ENCODE peak calls at places on chromosomes 3 and 15, in five cellular contexts. One of them, this sample, is unnamed.

GRCh38 chr15:86079491-86080266 is at the start of gene AGBL1:
- DNase-seq in fibroblast of lung: no peak
- DNase-seq in retinal pigment epithelial cell: no peak
- DNase-seq in mammary epithelial cell: no peak
- DNase-seq in IMR-90: no peak
- DNase-seq in this sample: no peak

GRCh38 chr3:164364111-164364510 is 714.2 kb downstream of the SI start:
- DNase-seq in IMR-90: no peak
- DNase-seq in mammary epithelial cell: no peak
- DNase-seq in fibroblast of lung: no peak
- DNase-seq in retinal pigment epithelial cell: no peak
- DNase-seq in this sample: no peak

GRCh38 chr15:48176097-48176496 is 2.0 kb downstream of the MYEF2 start:
- DNase-seq in retinal pigment epithelial cell: no peak
- DNase-seq in mammary epithelial cell: no peak
- DNase-seq in fibroblast of lung: peak
- DNase-seq in IMR-90: peak
- DNase-seq in this sample: no peak

GRCh38 chr3:62562017-62562416 is 188.7 kb upstream of the FEZF2 start:
- DNase-seq in retinal pigment epithelial cell: no peak
- DNase-seq in IMR-90: peak
- DNase-seq in mammary epithelial cell: no peak
- DNase-seq in fibroblast of lung: peak
- DNase-seq in this sample: peak

GRCh38 chr15:55403531-55403930 is 4.6 kb downstream of the CCPG1 start:
- DNase-seq in fibroblast of lung: peak
- DNase-seq in IMR-90: peak
- DNase-seq in retinal pigment epithelial cell: no peak
- DNase-seq in mammary epithelial cell: no peak
- DNase-seq in this sample: peak

GRCh38 chr3:3589715-3590130 is 209.5 kb upstream of the LRRN1 start:
- DNase-seq in IMR-90: no peak
- DNase-seq in retinal pigment epithelial cell: no peak
- DNase-seq in fibroblast of lung: peak
- DNase-seq in mammary epithelial cell: no peak
- DNase-seq in this sample: no peak

GRCh38 chr15:78679089-78679511 is 38.1 kb upstream of the CHRNB4 start:
- DNase-seq in mammary epithelial cell: no peak
- DNase-seq in fibroblast of lung: no peak
- DNase-seq in retinal pigment epithelial cell: no peak
- DNase-seq in IMR-90: no peak
- DNase-seq in this sample: no peak

GRCh38 chr3:53900666-53901331 is 9.1 kb upstream of the SELENOK start:
- DNase-seq in IMR-90: no peak
- DNase-seq in mammary epithelial cell: no peak
- DNase-seq in fibroblast of lung: no peak
- DNase-seq in retinal pigment epithelial cell: no peak
- DNase-seq in this sample: no peak

GRCh38 chr3:167837430-167837829 is 101.9 kb downstream of the SERPINI1 start:
- DNase-seq in retinal pigment epithelial cell: no peak
- DNase-seq in IMR-90: no peak
- DNase-seq in fibroblast of lung: no peak
- DNase-seq in mammary epithelial cell: no peak
- DNase-seq in this sample: peak

GRCh38 chr15:101562428-101563059 is 73.0 kb upstream of the PCSK6 start:
- DNase-seq in retinal pigment epithelial cell: no peak
- DNase-seq in IMR-90: no peak
- DNase-seq in mammary epithelial cell: no peak
- DNase-seq in fibroblast of lung: no peak
- DNase-seq in this sample: no peak

GRCh38 chr3:136624381-136624780 is 127.8 kb downstream of the STAG1 start:
- DNase-seq in retinal pigment epithelial cell: no peak
- DNase-seq in IMR-90: no peak
- DNase-seq in mammary epithelial cell: no peak
- DNase-seq in fibroblast of lung: no peak
- DNase-seq in this sample: no peak

GRCh38 chr3:16885588-16885903 is 791 bp downstream of the PLCL2 start:
- DNase-seq in IMR-90: no peak
- DNase-seq in retinal pigment epithelial cell: no peak
- DNase-seq in mammary epithelial cell: no peak
- DNase-seq in fibroblast of lung: no peak
- DNase-seq in this sample: no peak

GRCh38 chr3:29850641-29851040 is 569.8 kb downstream of the RBMS3 start:
- DNase-seq in mammary epithelial cell: no peak
- DNase-seq in retinal pigment epithelial cell: no peak
- DNase-seq in IMR-90: no peak
- DNase-seq in fibroblast of lung: no peak
- DNase-seq in this sample: peak

GRCh38 chr3:174409085-174409743 is 449.9 kb upstream of the NAALADL2 start:
- DNase-seq in fibroblast of lung: no peak
- DNase-seq in mammary epithelial cell: no peak
- DNase-seq in retinal pigment epithelial cell: no peak
- DNase-seq in IMR-90: no peak
- DNase-seq in this sample: no peak

GRCh38 chr15:88487176-88487795 is 19.8 kb downstream of the MRPS11 start:
- DNase-seq in mammary epithelial cell: no peak
- DNase-seq in IMR-90: no peak
- DNase-seq in fibroblast of lung: peak
- DNase-seq in retinal pigment epithelial cell: no peak
- DNase-seq in this sample: no peak

GRCh38 chr15:97077930-97078329 is 747.4 kb downstream of the NR2F2 start:
- DNase-seq in mammary epithelial cell: no peak
- DNase-seq in fibroblast of lung: no peak
- DNase-seq in IMR-90: no peak
- DNase-seq in retinal pigment epithelial cell: no peak
- DNase-seq in this sample: peak

GRCh38 chr3:78765671-78766485 is 1001.9 kb downstream of the ROBO1 start:
- DNase-seq in mammary epithelial cell: no peak
- DNase-seq in retinal pigment epithelial cell: no peak
- DNase-seq in fibroblast of lung: no peak
- DNase-seq in IMR-90: no peak
- DNase-seq in this sample: no peak

GRCh38 chr3:51403675-51404074 is 12.6 kb downstream of the RBM15B start:
- DNase-seq in fibroblast of lung: no peak
- DNase-seq in IMR-90: no peak
- DNase-seq in mammary epithelial cell: no peak
- DNase-seq in retinal pigment epithelial cell: no peak
- DNase-seq in this sample: no peak

GRCh38 chr15:57537072-57537471 is 54.6 kb upstream of the MYZAP start:
- DNase-seq in IMR-90: peak
- DNase-seq in retinal pigment epithelial cell: peak
- DNase-seq in fibroblast of lung: peak
- DNase-seq in mammary epithelial cell: no peak
- DNase-seq in this sample: peak

GRCh38 chr3:147391726-147392082 is 14.6 kb downstream of the ZIC4 start:
- DNase-seq in retinal pigment epithelial cell: no peak
- DNase-seq in fibroblast of lung: no peak
- DNase-seq in IMR-90: no peak
- DNase-seq in mammary epithelial cell: no peak
- DNase-seq in this sample: peak

GRCh38 chr3:98705212-98705611 is 57.9 kb upstream of the ST3GAL6 start:
- DNase-seq in retinal pigment epithelial cell: no peak
- DNase-seq in IMR-90: peak
- DNase-seq in fibroblast of lung: no peak
- DNase-seq in mammary epithelial cell: no peak
- DNase-seq in this sample: no peak

GRCh38 chr15:78108300-78109084 is 16.1 kb downstream of the SH2D7 start:
- DNase-seq in IMR-90: peak
- DNase-seq in mammary epithelial cell: peak
- DNase-seq in fibroblast of lung: peak
- DNase-seq in retinal pigment epithelial cell: peak
- DNase-seq in this sample: peak

GRCh38 chr3:55818485-55818884 is 331.4 kb upstream of the WNT5A start:
- DNase-seq in retinal pigment epithelial cell: no peak
- DNase-seq in IMR-90: peak
- DNase-seq in mammary epithelial cell: no peak
- DNase-seq in fibroblast of lung: no peak
- DNase-seq in this sample: peak
- TF ChIP-seq CTCF in retinal pigment epithelial cell: no peak
- TF ChIP-seq CTCF in IMR-90: no peak
- TF ChIP-seq CTCF in mammary epithelial cell: peak
- TF ChIP-seq CTCF in fibroblast of lung: no peak
- TF ChIP-seq CTCF in this sample: peak

DNA sequence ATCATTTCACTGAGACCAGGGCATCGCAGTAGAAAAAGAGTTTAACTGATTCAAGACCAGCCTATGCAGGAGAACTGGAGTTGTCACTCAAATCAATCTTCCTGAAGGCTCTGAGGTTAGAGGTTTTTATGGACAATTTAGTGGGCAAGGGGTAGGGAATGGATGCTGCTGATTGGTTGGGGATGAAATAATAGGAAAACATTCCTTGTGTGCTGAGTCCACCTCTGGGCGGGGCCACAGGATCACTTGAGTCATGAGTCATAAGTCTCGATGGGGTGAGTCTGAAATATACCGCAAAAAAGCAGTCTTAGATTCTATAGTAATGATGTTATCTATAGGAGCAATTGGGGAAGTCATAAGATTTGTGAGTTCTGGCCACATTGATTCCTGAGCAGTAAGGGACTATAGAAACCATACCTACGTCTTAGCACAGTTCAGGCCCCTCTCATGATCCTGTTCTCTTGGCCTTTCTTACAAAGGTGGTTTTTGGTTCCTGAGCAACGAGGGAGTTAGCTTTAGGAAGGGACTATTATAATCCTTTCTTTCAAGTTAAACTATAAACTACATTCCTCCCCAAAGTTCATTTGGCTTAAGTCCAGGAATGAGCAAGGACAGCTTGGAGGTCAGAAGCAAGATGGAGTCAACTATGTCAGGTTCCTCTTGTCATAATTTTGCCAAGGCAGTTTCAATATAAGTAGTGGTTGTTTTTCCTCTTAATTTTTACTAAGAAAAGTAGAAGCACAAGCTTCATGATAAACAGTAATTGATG is 2.7 kb upstream of the OPA1 start:
- DNase-seq in IMR-90: peak
- DNase-seq in retinal pigment epithelial cell: peak
- DNase-seq in mammary epithelial cell: peak
- DNase-seq in fibroblast of lung: peak
- DNase-seq in this sample: peak
- H3K4me3 ChIP-seq in IMR-90: no peak
- H3K4me3 ChIP-seq in retinal pigment epithelial cell: no peak
- H3K4me3 ChIP-seq in mammary epithelial cell: no peak
- H3K4me3 ChIP-seq in fibroblast of lung: no peak
- H3K4me3 ChIP-seq in this sample: no peak

GRCh38 chr3:40070816-40071215 is 238.7 kb upstream of the EIF1B start:
- DNase-seq in mammary epithelial cell: no peak
- DNase-seq in retinal pigment epithelial cell: no peak
- DNase-seq in fibroblast of lung: no peak
- DNase-seq in IMR-90: no peak
- DNase-seq in this sample: no peak

GRCh38 chr3:40078590-40078989 is 230.9 kb upstream of the EIF1B start:
- DNase-seq in retinal pigment epithelial cell: no peak
- DNase-seq in mammary epithelial cell: no peak
- DNase-seq in fibroblast of lung: no peak
- DNase-seq in IMR-90: no peak
- DNase-seq in this sample: no peak

GRCh38 chr3:40071683-40072238 is 237.7 kb upstream of the EIF1B start:
- DNase-seq in retinal pigment epithelial cell: no peak
- DNase-seq in mammary epithelial cell: no peak
- DNase-seq in IMR-90: no peak
- DNase-seq in fibroblast of lung: no peak
- DNase-seq in this sample: no peak

GRCh38 chr3:40068647-40069046 is 240.9 kb upstream of the EIF1B start:
- DNase-seq in retinal pigment epithelial cell: no peak
- DNase-seq in fibroblast of lung: no peak
- DNase-seq in IMR-90: no peak
- DNase-seq in mammary epithelial cell: no peak
- DNase-seq in this sample: no peak

DNA sequence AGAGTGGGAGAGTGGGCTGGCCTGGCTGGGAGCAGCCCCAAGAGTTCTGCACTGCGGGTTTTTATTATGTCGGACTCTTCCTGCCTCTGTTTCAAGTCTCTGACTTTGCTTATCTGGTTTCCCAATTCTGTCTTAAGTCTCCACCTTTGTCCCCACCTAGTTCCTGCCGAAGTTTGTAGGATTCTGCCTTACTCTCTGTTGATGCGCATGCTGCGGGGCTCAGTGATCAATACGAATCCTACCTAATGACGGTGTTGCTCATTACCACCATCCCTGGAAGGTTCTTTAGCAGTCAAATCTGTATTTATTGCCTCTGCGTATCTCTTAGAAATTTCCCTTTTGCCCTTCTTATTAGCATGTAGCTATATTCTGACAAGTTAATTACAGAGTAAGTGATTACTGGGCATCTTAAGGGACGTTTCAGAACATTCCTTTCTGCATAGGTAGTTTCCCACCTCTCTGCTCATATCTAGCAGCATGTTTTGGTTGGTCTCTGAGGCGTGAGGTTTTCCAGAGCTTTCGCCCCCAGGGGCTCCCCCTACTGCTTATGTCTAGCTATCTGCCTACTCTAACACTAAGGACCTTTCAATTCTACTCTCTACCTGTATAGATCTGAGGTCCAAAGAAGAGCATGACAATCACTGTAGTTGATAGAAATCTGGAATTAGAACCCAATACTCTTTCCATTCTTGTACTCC is 236.0 kb upstream of the EIF1B start:
- DNase-seq in fibroblast of lung: no peak
- DNase-seq in IMR-90: no peak
- DNase-seq in retinal pigment epithelial cell: no peak
- DNase-seq in mammary epithelial cell: no peak
- DNase-seq in this sample: no peak
- TF ChIP-seq CTCF in fibroblast of lung: no peak
- TF ChIP-seq CTCF in IMR-90: no peak
- TF ChIP-seq CTCF in retinal pigment epithelial cell: peak
- TF ChIP-seq CTCF in mammary epithelial cell: no peak
- TF ChIP-seq CTCF in this sample: no peak

GRCh38 chr3:45313743-45314403 is 74.5 kb upstream of the LARS2 start:
- DNase-seq in mammary epithelial cell: no peak
- DNase-seq in fibroblast of lung: no peak
- DNase-seq in retinal pigment epithelial cell: no peak
- DNase-seq in IMR-90: no peak
- DNase-seq in this sample: no peak

GRCh38 chr3:45312836-45313493 is 75.4 kb upstream of the LARS2 start:
- DNase-seq in fibroblast of lung: peak
- DNase-seq in IMR-90: no peak
- DNase-seq in mammary epithelial cell: no peak
- DNase-seq in retinal pigment epithelial cell: no peak
- DNase-seq in this sample: no peak

GRCh38 chr3:45311953-45312795 is 76.2 kb upstream of the LARS2 start:
- DNase-seq in fibroblast of lung: peak
- DNase-seq in IMR-90: peak
- DNase-seq in retinal pigment epithelial cell: no peak
- DNase-seq in mammary epithelial cell: peak
- DNase-seq in this sample: no peak

GRCh38 chr3:45309876-45310275 is 78.5 kb upstream of the LARS2 start:
- DNase-seq in fibroblast of lung: no peak
- DNase-seq in retinal pigment epithelial cell: no peak
- DNase-seq in mammary epithelial cell: no peak
- DNase-seq in IMR-90: no peak
- DNase-seq in this sample: no peak

DNA sequence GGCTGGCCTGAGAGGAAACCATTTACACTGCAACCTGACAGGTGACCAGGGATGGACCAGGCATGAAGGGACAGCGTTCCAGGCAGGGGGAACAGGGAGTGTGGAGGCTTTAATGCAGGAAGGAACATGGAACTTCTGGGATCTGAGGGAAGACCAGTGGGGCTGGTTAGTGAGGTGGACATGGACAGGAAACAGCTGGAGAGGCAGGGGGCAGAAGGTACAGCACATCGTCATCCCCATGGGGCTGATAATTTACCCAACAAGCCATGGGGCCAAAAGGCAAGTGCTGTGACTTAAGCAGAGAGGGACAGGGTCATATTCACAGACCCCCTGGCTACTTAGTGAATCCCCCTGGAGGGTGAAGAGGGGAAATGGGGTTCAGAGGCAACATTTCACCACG is 77.0 kb upstream of the LARS2 start:
- DNase-seq in IMR-90: no peak
- DNase-seq in retinal pigment epithelial cell: no peak
- DNase-seq in fibroblast of lung: no peak
- DNase-seq in mammary epithelial cell: no peak
- DNase-seq in this sample: no peak
- H3K4me3 ChIP-seq in IMR-90: no peak
- H3K4me3 ChIP-seq in retinal pigment epithelial cell: no peak
- H3K4me3 ChIP-seq in fibroblast of lung: no peak
- H3K4me3 ChIP-seq in mammary epithelial cell: no peak
- H3K4me3 ChIP-seq in this sample: no peak

This sample was measured in choroid plexus epithelial cell.